ENCODE peak calls at places on chromosomes 2 and 18, in six cellular contexts. W is posterior vena cava; U is HEK293T; A is CD8-positive, alpha-beta T cell; P is posterior cingulate gyrus; M is DMS 273 treated with DMSO at 0.1 percent for 48 hours. Z is an unnamed sample.
A peak's percentile ranks its signal among the peaks of the same experiment; 100 is the strongest.

GRCh38 chr18:48292787-48293409 is 116.3 kb downstream of the ZBTB7C start:
- DNase-seq in W (no peak), U (no peak), A (peak; percentile 9), P (peak; percentile 27), M (no peak), Z (no peak)

GRCh38 chr2:27249891-27250651 is 12.8 kb downstream of the SLC30A3 start:
- DNase-seq in W (peak; percentile 87), U (peak; percentile 82), A (peak; percentile 60), P (peak; percentile 93), M (peak; percentile 21), Z (no peak)

GRCh38 chr2:146754606-146755005 is 1090.2 kb upstream of the ACVR2A start:
- DNase-seq in W (no peak), U (no peak), A (no peak), P (no peak), M (no peak), Z (no peak)

GRCh38 chr18:6437937-6438818 is 23.5 kb upstream of the L3MBTL4 start:
- DNase-seq in W (no peak), U (no peak), A (no peak), P (no peak), M (no peak), Z (no peak)

GRCh38 chr2:223306371-223306770 is 254.4 kb downstream of the KCNE4 start:
- DNase-seq in W (no peak), U (peak; percentile 12), A (no peak), P (no peak), M (no peak), Z (peak; percentile 41)

GRCh38 chr18:65227970-65228369 is 522.8 kb upstream of the CDH7 start:
- DNase-seq in W (no peak), U (no peak), A (no peak), P (no peak), M (no peak), Z (no peak)

GRCh38 chr2:23673082-23673481 is 253.8 kb downstream of the ATAD2B start:
- DNase-seq in W (no peak), U (no peak), A (no peak), P (no peak), M (no peak), Z (no peak)

GRCh38 chr2:234463626-234464290 is 33.1 kb downstream of the ARL4C start:
- DNase-seq in W (no peak), U (no peak), A (peak; percentile 80), P (no peak), M (no peak), Z (no peak)

GRCh38 chr2:72214429-72215143 is 66.9 kb upstream of the CYP26B1 start:
- DNase-seq in W (no peak), U (no peak), A (no peak), P (no peak), M (no peak), Z (peak; percentile 34)

GRCh38 chr2:61328707-61329251 is 142.1 kb downstream of the USP34 start:
- DNase-seq in W (no peak), U (peak; percentile 27), A (no peak), P (no peak), M (no peak), Z (peak; percentile 48)

GRCh38 chr2:10325278-10326145 is 22.8 kb downstream of the HPCAL1 start:
- DNase-seq in W (peak; percentile 64), U (no peak), A (no peak), P (peak; percentile 69), M (no peak), Z (no peak)

GRCh38 chr2:149101818-149102217 is 63.3 kb downstream of the LYPD6B start:
- DNase-seq in W (no peak), U (no peak), A (no peak), P (no peak), M (no peak), Z (peak; percentile 51)

GRCh38 chr2:234243871-234244565 is 193.5 kb downstream of the SPP2 start:
- DNase-seq in W (no peak), U (no peak), A (no peak), P (no peak), M (no peak), Z (peak; percentile 67)

GRCh38 chr2:235070063-235070706 is 118.4 kb downstream of the SH3BP4 start:
- DNase-seq in W (no peak), U (no peak), A (peak; percentile 5), P (no peak), M (no peak), Z (peak; percentile 73)

GRCh38 chr2:48137829-48138228 is 231.5 kb upstream of the FBXO11 start:
- DNase-seq in W (no peak), U (no peak), A (no peak), P (no peak), M (no peak), Z (no peak)

GRCh38 chr2:25402477-25402876 is 60.8 kb upstream of the DNMT3A start:
- DNase-seq in W (no peak), U (no peak), A (no peak), P (no peak), M (no peak), Z (no peak)

GRCh38 chr2:85017436-85018048 is 46.6 kb downstream of the KCMF1 start:
- DNase-seq in W (no peak), U (no peak), A (no peak), P (no peak), M (no peak), Z (peak; percentile 23)

GRCh38 chr2:196479350-196479749 is 160.2 kb upstream of the CCDC150 start:
- DNase-seq in W (no peak), U (no peak), A (no peak), P (no peak), M (no peak), Z (no peak)

GRCh38 chr2:232038251-232038897 is 76.9 kb downstream of the DIS3L2 start:
- DNase-seq in W (no peak), U (no peak), A (no peak), P (no peak), M (no peak), Z (no peak)

GRCh38 chr2:142857247-142858154 is 20.0 kb upstream of the KYNU start:
- DNase-seq in W (no peak), U (no peak), A (no peak), P (no peak), M (no peak), Z (no peak)

GRCh38 chr18:33576999-33577687 is 876 bp upstream of the ASXL3 start:
- DNase-seq in W (no peak), U (no peak), A (no peak), P (no peak), M (no peak), Z (no peak)

GRCh38 chr2:174846941-174847938 is 83.0 kb upstream of the CHRNA1 start:
- DNase-seq in W (no peak), U (peak; percentile 58), A (no peak), P (peak; percentile 89), M (peak; percentile 85), Z (peak; percentile 60)

GRCh38 chr2:23940976-23941605 is 828 bp downstream of the UBXN2A start:
- DNase-seq in W (no peak), U (no peak), A (no peak), P (no peak), M (no peak), Z (peak; percentile 38)

GRCh38 chr2:238891667-238892500 is 44.0 kb downstream of the TWIST2 start:
- DNase-seq in W (peak; percentile 69), U (no peak), A (no peak), P (peak; percentile 61), M (no peak), Z (no peak)

GRCh38 chr2:192151848-192152247 is 42.9 kb downstream of the TMEFF2 start:
- DNase-seq in W (no peak), U (no peak), A (no peak), P (no peak), M (no peak), Z (peak; percentile 93)

GRCh38 chr2:206361407-206362045 is 81.8 kb upstream of the ADAM23 start:
- DNase-seq in W (no peak), U (no peak), A (no peak), P (no peak), M (no peak), Z (no peak)

GRCh38 chr2:157488877-157489276 is 45.0 kb upstream of the CYTIP start:
- DNase-seq in W (no peak), U (no peak), A (no peak), P (no peak), M (no peak), Z (peak; percentile 9)

GRCh38 chr2:84865181-84865783 is 15.6 kb downstream of the TRABD2A start:
- DNase-seq in W (no peak), U (no peak), A (peak; percentile 49), P (no peak), M (peak; percentile 14), Z (peak; percentile 26)

GRCh38 chr2:22600166-22600565 is 784.8 kb upstream of the KLHL29 start:
- DNase-seq in W (no peak), U (no peak), A (no peak), P (no peak), M (no peak), Z (no peak)

GRCh38 chr2:138504546-138505239 is 3.1 kb downstream of the SPOPL start:
- DNase-seq in W (no peak), U (no peak), A (no peak), P (no peak), M (no peak), Z (no peak)

GRCh38 chr2:162166174-162166573 is 14.1 kb upstream of the GCG start:
- DNase-seq in W (no peak), U (no peak), A (no peak), P (no peak), M (no peak), Z (no peak)

GRCh38 chr2:108377411-108377810 is 343 bp upstream of the SULT1C4 start:
- DNase-seq in W (no peak), U (no peak), A (no peak), P (no peak), M (no peak), Z (no peak)

GRCh38 chr18:79612291-79613108 is 67.1 kb upstream of the CTDP1 start:
- DNase-seq in W (peak; percentile 58), U (no peak), A (no peak), P (peak; percentile 61), M (no peak), Z (no peak)

GRCh38 chr2:158795110-158795924 is at the start of gene DAPL1:
- DNase-seq in W (no peak), U (peak; percentile 15), A (no peak), P (peak; percentile 88), M (no peak), Z (peak; percentile 7)

GRCh38 chr2:112156152-112156986 is 18.2 kb downstream of the FBLN7 start:
- DNase-seq in W (peak; percentile 69), U (no peak), A (peak; percentile 59), P (peak; percentile 75), M (no peak), Z (peak; percentile 19)

GRCh38 chr2:96985181-96985580 is 1.2 kb downstream of the FAM178B start:
- DNase-seq in W (no peak), U (no peak), A (no peak), P (no peak), M (no peak), Z (no peak)

GRCh38 chr2:179675435-179675834 is 186.0 kb downstream of the ZNF385B start:
- DNase-seq in W (no peak), U (no peak), A (no peak), P (no peak), M (no peak), Z (no peak)